ENCODE peak calls at places on chromosomes 1 and 21, in seven cellular contexts. Y is aorta; K is heart right ventricle; Z is SK-N-SH; H is naive thymus-derived CD4-positive, alpha-beta T cell; J is astrocyte; Q is heart left ventricle. I is an unnamed sample.

GRCh38 chr1:239587066-239587465 is 200.7 kb downstream of the CHRM3 start:
- DNase-seq in J (no peak), Y (no peak), Z (no peak), K (no peak), Q (no peak), H (peak), I (peak)

GRCh38 chr1:3522112-3522511 is 67.6 kb downstream of the ARHGEF16 start:
- DNase-seq in K (no peak), Y (no peak), J (no peak), Q (no peak), Z (no peak), H (no peak), I (no peak)

GRCh38 chr1:53016705-53017104 is 45.3 kb upstream of the PODN start:
- DNase-seq in Y (no peak), H (no peak), Z (no peak), K (no peak), J (no peak), Q (no peak), I (no peak)

GRCh38 chr1:24513691-24514090 is 11.1 kb downstream of the RCAN3 start:
- DNase-seq in Y (no peak), Z (no peak), H (no peak), Q (no peak), J (no peak), K (no peak), I (no peak)

GRCh38 chr1:163974120-163974519 is 584.9 kb upstream of the PBX1 start:
- DNase-seq in Z (no peak), Q (no peak), Y (no peak), J (no peak), H (no peak), K (no peak), I (no peak)

GRCh38 chr1:228486596-228487335 is 416 bp upstream of the RNF187 start:
- DNase-seq in H (peak), Z (peak), Y (peak), K (peak), J (peak), Q (peak), I (peak)

GRCh38 chr21:37660709-37661108 is 255.5 kb downstream of the KCNJ6 start:
- DNase-seq in H (no peak), K (no peak), Q (no peak), Z (no peak), J (no peak), Y (no peak), I (no peak)

GRCh38 chr1:216670118-216670870 is 52.9 kb downstream of the ESRRG start:
- DNase-seq in Z (peak), J (no peak), K (no peak), H (no peak), Y (no peak), Q (no peak), I (no peak)

GRCh38 chr1:19179597-19180271 is 30.3 kb downstream of the UBR4 start:
- DNase-seq in H (peak), Y (no peak), Q (no peak), Z (peak), K (no peak), J (peak), I (peak)

GRCh38 chr1:243917177-243917862 is 67.3 kb upstream of the AKT3 start:
- DNase-seq in H (peak), Q (peak), J (peak), Z (peak), Y (peak), K (peak), I (no peak)

GRCh38 chr21:22019766-22020165 is 1021.6 kb downstream of the NCAM2 start:
- DNase-seq in Q (no peak), Z (no peak), K (no peak), J (no peak), H (no peak), Y (no peak), I (no peak)

GRCh38 chr1:88022507-88022906 is 661.6 kb upstream of the PKN2 start:
- DNase-seq in Y (no peak), K (no peak), Z (no peak), J (no peak), H (no peak), Q (no peak), I (no peak)

GRCh38 chr1:54480201-54480848 is 67.7 kb upstream of the ACOT11 start:
- DNase-seq in Y (no peak), H (no peak), K (no peak), Z (peak), J (no peak), Q (no peak), I (peak)

GRCh38 chr21:44933199-44933937 is 6.5 kb upstream of the SLX9 start:
- DNase-seq in K (no peak), Y (peak), H (no peak), Z (no peak), J (no peak), Q (no peak), I (no peak)

GRCh38 chr1:147389532-147390184 is 147.2 kb downstream of the CHD1L start:
- DNase-seq in Q (no peak), J (peak), H (peak), K (no peak), Z (peak), Y (no peak), I (peak)

GRCh38 chr1:224435318-224435763 is 744 bp upstream of the WDR26 start:
- DNase-seq in J (peak), Z (no peak), Y (no peak), H (no peak), Q (no peak), K (no peak), I (no peak)

GRCh38 chr1:91120915-91121314 is 99.1 kb upstream of the ZNF644 start:
- DNase-seq in Z (no peak), J (no peak), Y (no peak), K (no peak), H (no peak), Q (no peak), I (no peak)

GRCh38 chr1:165403835-165404482 is 41.0 kb downstream of the RXRG start:
- DNase-seq in H (peak), Y (no peak), J (no peak), Z (peak), K (peak), Q (no peak), I (peak)

GRCh38 chr21:17388226-17388625 is 124.6 kb upstream of the CXADR start:
- DNase-seq in Z (no peak), J (no peak), K (no peak), Q (no peak), Y (no peak), H (no peak), I (no peak)

GRCh38 chr1:19921310-19921709 is 2.1 kb downstream of the PLA2G2E start:
- DNase-seq in Y (no peak), J (no peak), H (no peak), K (no peak), Q (no peak), Z (no peak), I (no peak)

GRCh38 chr1:171188388-171189266 is 3.5 kb downstream of the FMO2 start:
- DNase-seq in Z (peak), H (peak), Y (no peak), K (peak), Q (peak), J (peak), I (peak)

GRCh38 chr1:30765610-30766434 is 8.2 kb upstream of the LAPTM5 start:
- DNase-seq in H (no peak), Y (no peak), J (no peak), K (no peak), Q (no peak), Z (no peak), I (no peak)

GRCh38 chr1:7378346-7379130 is 392.6 kb upstream of the VAMP3 start:
- DNase-seq in K (peak), J (no peak), H (no peak), Y (peak), Q (no peak), Z (no peak), I (no peak)

GRCh38 chr1:113542221-113542701 is 151.9 kb downstream of the MAGI3 start:
- DNase-seq in K (no peak), Z (no peak), Q (no peak), Y (no peak), J (peak), H (no peak), I (no peak)

GRCh38 chr1:4344065-4344753 is 310.2 kb upstream of the AJAP1 start:
- DNase-seq in Z (no peak), Q (no peak), J (no peak), Y (no peak), K (no peak), H (no peak), I (no peak)

GRCh38 chr1:168079761-168080160 is 57.0 kb downstream of the GPR161 start:
- DNase-seq in Q (no peak), Z (no peak), J (peak), Y (no peak), K (no peak), H (no peak), I (no peak)

GRCh38 chr1:21946836-21947587 is 9.9 kb upstream of the HSPG2 start:
- DNase-seq in J (no peak), H (no peak), Q (no peak), Z (no peak), Y (no peak), K (no peak), I (no peak)

GRCh38 chr1:115179397-115179835 is 90.1 kb upstream of the TSPAN2 start:
- DNase-seq in Z (no peak), J (peak), Y (no peak), Q (peak), K (peak), H (no peak), I (no peak)

GRCh38 chr21:32392880-32393676 is at the start of gene URB1:
- DNase-seq in Q (peak), J (peak), K (peak), Z (peak), Y (peak), H (peak), I (peak)

GRCh38 chr1:11804666-11805453 is 904 bp downstream of the MTHFR start:
- DNase-seq in Z (peak), K (peak), H (peak), Y (peak), J (peak), Q (peak), I (no peak)

GRCh38 chr1:1351511-1352427 is 2.6 kb upstream of the DVL1 start:
- DNase-seq in K (peak), Z (no peak), H (no peak), Q (peak), Y (no peak), J (no peak), I (no peak)
- H3K27ac ChIP-seq in K (peak), Z (no peak), H (no peak), Q (peak), Y (no peak), J (no peak), I (no peak)

GRCh38 chr21:46161800-46162592 is 6.6 kb upstream of the FTCD start:
- DNase-seq in Q (peak), Z (peak), H (no peak), K (no peak), J (no peak), Y (peak), I (no peak)
- H3K27ac ChIP-seq in Q (no peak), Z (no peak), H (no peak), K (no peak), J (no peak), Y (no peak), I (no peak)

GRCh38 chr1:100361249-100362089 is 9.2 kb downstream of the CDC14A start:
- DNase-seq in Q (no peak), J (no peak), Z (no peak), Y (no peak), K (no peak), H (no peak), I (no peak)
- H3K27ac ChIP-seq in Q (no peak), J (no peak), Z (no peak), Y (no peak), K (no peak), H (no peak), I (no peak)

GRCh38 chr21:46063227-46063626 is 34.7 kb upstream of the COL6A2 start:
- DNase-seq in J (no peak), Y (no peak), Q (no peak), K (no peak), H (no peak), Z (no peak), I (no peak)
- H3K27ac ChIP-seq in J (no peak), Y (no peak), Q (no peak), K (no peak), H (no peak), Z (no peak), I (no peak)

GRCh38 chr1:82492168-82492567 is 691.4 kb downstream of the ADGRL2 start:
- DNase-seq in Q (peak), K (peak), H (no peak), J (no peak), Z (no peak), Y (no peak), I (no peak)
- H3K27ac ChIP-seq in Q (peak), K (no peak), H (no peak), J (no peak), Z (no peak), Y (no peak), I (no peak)

GRCh38 chr1:198150369-198150768 is 6.4 kb upstream of the NEK7 start:
- DNase-seq in K (no peak), Q (no peak), Z (no peak), Y (no peak), J (no peak), H (no peak), I (no peak)
- H3K27ac ChIP-seq in K (no peak), Q (no peak), Z (no peak), Y (no peak), J (no peak), H (no peak), I (no peak)

GRCh38 chr1:62466982-62467532 is 30.2 kb downstream of the USP1 start:
- DNase-seq in Z (no peak), H (no peak), J (peak), Q (no peak), K (no peak), Y (no peak), I (no peak)
- H3K27ac ChIP-seq in Z (no peak), H (no peak), J (no peak), Q (no peak), K (no peak), Y (no peak), I (no peak)